ENCODE peak calls at places on chromosomes 13 and 19, in nine cellular contexts. N is cardiac muscle cell; V is left ventricle myocardium inferior; O is dorsolateral prefrontal cortex; X is GM23248; Z is CD8-positive, alpha-beta T cell; F is IMR-90; L is testis; A is naive thymus-derived CD4-positive, alpha-beta T cell. B is an unnamed sample.

GRCh38 chr13:110275931-110276552 is 30.9 kb downstream of the COL4A1 start:
- DNase-seq in O (no peak), F (no peak), L (peak; percentile 65), X (no peak), N (no peak), Z (no peak), A (no peak), V (peak; percentile 76), B (no peak)

GRCh38 chr13:44951184-44951583 is 38.1 kb downstream of the NUFIP1 start:
- DNase-seq in X (peak; percentile 27), V (no peak), N (no peak), F (peak; percentile 43), Z (no peak), L (no peak), O (no peak), A (no peak), B (no peak)

GRCh38 chr13:24630851-24631341 is 49.3 kb upstream of the ATP12A start:
- DNase-seq in N (peak; percentile 10), O (no peak), V (no peak), F (peak; percentile 46), A (no peak), X (peak; percentile 42), L (no peak), Z (no peak), B (no peak)

GRCh38 chr13:60147361-60147760 is 16.4 kb downstream of the DIAPH3 start:
- DNase-seq in F (no peak), L (no peak), A (no peak), V (no peak), O (no peak), Z (no peak), X (no peak), N (no peak), B (no peak)

GRCh38 chr13:71242191-71242590 is 624.8 kb downstream of the DACH1 start:
- DNase-seq in A (no peak), O (peak; percentile 28), X (no peak), F (no peak), N (no peak), V (peak; percentile 15), Z (no peak), L (no peak), B (no peak)

GRCh38 chr13:43838909-43839308 is 40.6 kb downstream of the CCDC122 start:
- DNase-seq in N (no peak), F (peak; percentile 54), V (no peak), O (no peak), L (no peak), Z (no peak), A (no peak), X (peak; percentile 70), B (no peak)

GRCh38 chr19:18426416-18426767 is 7.2 kb downstream of the SSBP4 start:
- DNase-seq in O (no peak), F (no peak), L (no peak), A (no peak), N (no peak), Z (no peak), V (no peak), X (no peak), B (no peak)

GRCh38 chr13:48349525-48349924 is 46.0 kb downstream of the RB1 start:
- DNase-seq in O (no peak), L (no peak), Z (no peak), X (no peak), N (no peak), A (no peak), V (no peak), F (no peak), B (no peak)

GRCh38 chr19:56294557-56294956 is 20.1 kb downstream of the ZSCAN5A start:
- DNase-seq in Z (no peak), F (peak; percentile 15), L (no peak), N (no peak), A (no peak), V (no peak), O (no peak), X (no peak), B (no peak)

GRCh38 chr19:3073159-3073563 is 10.9 kb upstream of the TLE5 start:
- DNase-seq in X (peak; percentile 60), Z (no peak), O (no peak), L (no peak), F (peak; percentile 68), N (no peak), A (no peak), V (no peak), B (peak; percentile 61)

GRCh38 chr13:112708560-112709240 is 18.9 kb downstream of the ATP11A start:
- DNase-seq in A (no peak), F (no peak), V (no peak), X (no peak), O (no peak), N (no peak), Z (no peak), L (no peak), B (no peak)

GRCh38 chr19:55070755-55071502 is 4.7 kb upstream of the EPS8L1 start:
- DNase-seq in O (no peak), F (peak; percentile 58), X (peak; percentile 72), V (no peak), L (no peak), A (no peak), Z (no peak), N (no peak), B (no peak)

GRCh38 chr19:30369833-30370232 is 2.4 kb upstream of the ZNF536 start:
- DNase-seq in N (no peak), O (no peak), F (no peak), V (no peak), A (no peak), L (no peak), Z (no peak), X (no peak), B (no peak)

GRCh38 chr19:38693380-38694223 is 46.2 kb downstream of the ACTN4 start:
- DNase-seq in X (peak; percentile 79), O (no peak), V (no peak), N (no peak), F (peak; percentile 63), Z (peak; percentile 22), L (no peak), A (no peak), B (no peak)

DNA sequence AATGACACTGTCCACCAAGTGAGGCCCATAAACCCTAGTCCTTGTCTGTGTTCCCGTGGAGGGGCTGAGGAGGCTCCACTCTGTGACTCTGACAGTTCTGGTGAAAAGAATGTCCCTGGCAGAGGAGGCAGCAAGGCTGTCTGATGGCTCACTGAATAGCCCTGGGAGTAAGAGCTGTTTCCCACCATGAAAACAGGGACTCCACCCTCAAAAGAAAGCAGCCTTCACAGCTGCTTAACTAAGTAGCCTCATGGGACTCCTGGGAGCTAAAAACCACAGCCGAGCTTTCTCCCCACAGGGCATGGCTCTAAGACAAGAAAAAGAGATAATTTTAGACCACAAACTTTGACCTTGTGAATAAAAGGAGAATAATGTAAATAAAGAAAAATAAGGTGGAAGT is 135.1 kb upstream of the FRY start:
- DNase-seq in V (peak; percentile 42), A (no peak), Z (no peak), O (no peak), F (peak; percentile 63), N (no peak), X (peak; percentile 95), L (peak; percentile 27), B (no peak)
- H3K27ac ChIP-seq in V (peak overlapping the region; percentile 87), A (no peak overlapping the region), Z (no peak overlapping the region), O (no peak overlapping the region), F (no peak overlapping the region), N (no peak overlapping the region), X (peak overlapping the region; percentile 68), L (no peak overlapping the region), B (no peak overlapping the region)

DNA sequence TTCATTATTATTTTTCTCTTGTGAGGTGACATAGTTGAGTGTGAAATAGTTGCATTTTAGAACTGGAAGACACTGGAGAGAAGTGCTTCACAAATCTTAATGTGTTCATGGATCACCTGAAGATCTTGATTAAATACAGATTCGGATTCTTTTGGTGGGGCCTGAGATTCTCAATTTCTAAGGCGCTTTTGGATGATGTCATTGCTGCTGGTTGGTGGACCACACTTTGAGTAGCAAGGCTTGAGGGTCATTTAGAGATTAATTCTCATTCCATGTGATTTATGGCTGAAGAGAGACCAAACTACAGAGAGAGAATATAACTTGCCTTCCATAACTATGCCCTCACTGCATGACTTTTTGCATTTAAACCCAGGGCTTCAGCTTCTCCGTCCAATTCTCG is 27.2 kb downstream of the CEACAM8 start:
- DNase-seq in V (no peak), X (no peak), O (no peak), Z (no peak), L (no peak), F (no peak), A (no peak), N (no peak), B (no peak)
- H3K4me3 ChIP-seq in V (no peak overlapping the region), X (no peak overlapping the region), O (no peak overlapping the region), Z (no peak overlapping the region), L (no peak overlapping the region), F (no peak overlapping the region), A (no peak overlapping the region), N (no peak overlapping the region), B (no peak overlapping the region)

DNA sequence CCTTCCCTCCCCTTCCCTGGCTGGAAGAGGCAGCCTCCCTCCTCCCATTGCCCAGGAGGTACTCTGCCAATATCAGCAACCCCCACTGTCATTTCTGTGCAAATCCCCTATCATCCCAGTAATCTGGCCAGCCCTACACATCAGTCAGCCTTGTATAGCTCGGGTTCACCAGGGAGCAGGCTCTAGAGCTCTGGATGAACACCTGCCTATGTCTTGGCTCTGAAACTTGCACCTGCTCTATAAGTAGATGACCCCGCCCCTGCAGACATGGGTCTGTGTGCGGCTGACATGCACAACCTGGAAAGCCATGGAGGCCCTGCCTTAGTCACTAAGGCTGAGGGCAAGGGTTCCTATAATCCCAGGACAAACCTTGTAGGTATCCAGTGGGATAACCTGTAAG is 1042.9 kb downstream of the UQCRFS1 start:
- DNase-seq in Z (no peak), V (no peak), A (no peak), N (no peak), O (no peak), F (no peak), X (no peak), L (no peak), B (peak; percentile 95)
- H3K27ac ChIP-seq in Z (no peak overlapping the region), V (no peak overlapping the region), A (no peak overlapping the region), N (no peak overlapping the region), O (no peak overlapping the region), F (no peak overlapping the region), X (no peak overlapping the region), L (no peak overlapping the region), B (peak overlapping the region; percentile 82)

GRCh38 chr19:35992902-35993765 is 1.9 kb upstream of the SDHAF1 start:
- DNase-seq in Z (no peak), N (no peak), F (no peak), L (no peak), X (no peak), V (no peak), A (no peak), O (no peak), B (no peak)

GRCh38 chr19:35994868-35995654 is at the start of gene SDHAF1:
- DNase-seq in N (peak; percentile 96), A (peak; percentile 77), V (peak; percentile 98), F (peak; percentile 90), O (peak; percentile 98), X (peak; percentile 98), Z (peak; percentile 88), L (peak; percentile 98), B (peak; percentile 96)

GRCh38 chr19:36001605-36002004 is 6.6 kb downstream of the SDHAF1 start:
- DNase-seq in F (no peak), Z (no peak), L (no peak), V (no peak), O (no peak), A (no peak), N (no peak), X (no peak), B (no peak)

GRCh38 chr19:35995655-35995993 is 636 bp downstream of the SDHAF1 start:
- DNase-seq in F (peak; percentile 8), Z (no peak), V (peak; percentile 25), L (peak; percentile 58), X (peak; percentile 72), O (no peak), N (peak; percentile 65), A (no peak), B (peak; percentile 68)

GRCh38 chr19:35996777-35997176 is 1.8 kb downstream of the SDHAF1 start:
- DNase-seq in V (no peak), N (no peak), L (no peak), Z (no peak), F (no peak), A (no peak), X (peak; percentile 17), O (no peak), B (no peak)
- H3K4me3 ChIP-seq in V (peak overlapping the region; percentile 97), N (no peak overlapping the region), L (no peak overlapping the region), Z (peak overlapping the region; percentile 95), F (no peak overlapping the region), A (peak overlapping the region; percentile 84), X (peak overlapping the region; percentile 71), O (peak overlapping the region; percentile 89), B (no peak overlapping the region)

B was measured in WERI-Rb-1.